ENCODE peak calls at places on chromosomes 6 and 20, in nine cellular contexts. B, Q, X, A, W, D, F, P and Y are unnamed samples.

GRCh38 chr6:113855500-113856010 is 1.6 kb upstream of the MARCKS start:
- DNase-seq in B (peak), Q (no peak), X (peak), A (peak), W (peak), D (no peak), F (peak), P (peak), Y (no peak)

GRCh38 chr6:90432408-90432775 is 135.7 kb upstream of the BACH2 start:
- DNase-seq in B (no peak), Q (no peak), X (no peak), A (no peak), W (no peak), D (no peak), F (no peak), P (no peak), Y (no peak)

GRCh38 chr20:36645998-36646397 is at the start of gene SLA2:
- DNase-seq in B (no peak), Q (no peak), X (no peak), A (no peak), W (no peak), D (no peak), F (no peak), P (no peak), Y (peak)

GRCh38 chr6:3383525-3383924 is 73.3 kb downstream of the SLC22A23 start:
- DNase-seq in B (peak), Q (peak), X (no peak), A (no peak), W (peak), D (peak), F (peak), P (peak), Y (no peak)

GRCh38 chr6:3247255-3248146 is 11.2 kb upstream of the PSMG4 start:
- DNase-seq in B (peak), Q (peak), X (peak), A (no peak), W (peak), D (no peak), F (peak), P (peak), Y (no peak)

GRCh38 chr6:27238010-27238983 is 9.2 kb upstream of the PRSS16 start:
- DNase-seq in B (peak), Q (no peak), X (peak), A (no peak), W (no peak), D (no peak), F (no peak), P (no peak), Y (no peak)

GRCh38 chr6:70763754-70764153 is 96.1 kb downstream of the SMAP1 start:
- DNase-seq in B (peak), Q (no peak), X (no peak), A (no peak), W (peak), D (no peak), F (no peak), P (no peak), Y (no peak)

GRCh38 chr6:40419881-40420705 is 167.1 kb downstream of the LRFN2 start:
- DNase-seq in B (no peak), Q (no peak), X (no peak), A (no peak), W (no peak), D (no peak), F (no peak), P (no peak), Y (peak)

GRCh38 chr6:33277663-33278391 is 904 bp downstream of the B3GALT4 start:
- DNase-seq in B (peak), Q (no peak), X (peak), A (no peak), W (peak), D (no peak), F (peak), P (peak), Y (peak)

GRCh38 chr6:33279257-33279695 is 2.4 kb downstream of the B3GALT4 start:
- DNase-seq in B (no peak), Q (no peak), X (no peak), A (no peak), W (no peak), D (no peak), F (no peak), P (no peak), Y (no peak)

GRCh38 chr6:33278810-33279209 is 1.9 kb downstream of the B3GALT4 start:
- DNase-seq in B (no peak), Q (no peak), X (no peak), A (no peak), W (no peak), D (no peak), F (no peak), P (no peak), Y (no peak)

GRCh38 chr6:33276864-33277662 is at the start of gene B3GALT4:
- DNase-seq in B (peak), Q (no peak), X (peak), A (no peak), W (peak), D (peak), F (peak), P (peak), Y (peak)

GRCh38 chr6:33278392-33278741 is 1.4 kb downstream of the B3GALT4 start:
- DNase-seq in B (peak), Q (no peak), X (no peak), A (no peak), W (no peak), D (no peak), F (no peak), P (no peak), Y (no peak)
- H2AFZ ChIP-seq in B (no peak), Q (no peak), X (no peak), A (no peak), W (no peak), D (no peak), F (no peak), P (no peak), Y (no peak)

GRCh38 chr20:63699466-63700198 is 3.2 kb downstream of the TNFRSF6B start:
- DNase-seq in B (no peak), Q (no peak), X (no peak), A (no peak), W (no peak), D (no peak), F (peak), P (no peak), Y (no peak)
- H3K4me2 ChIP-seq in B (peak), Q (no peak), X (no peak), A (no peak), W (no peak), D (peak), F (no peak), P (no peak), Y (no peak)

GRCh38 chr20:44810391-44811149 is at the start of gene RIMS4:
- DNase-seq in B (peak), Q (no peak), X (peak), A (no peak), W (no peak), D (no peak), F (no peak), P (peak), Y (no peak)
- TF ChIP-seq EZH2 in B (peak), Q (no peak), X (no peak), A (no peak), W (peak), D (no peak), F (no peak), P (no peak), Y (no peak)

GRCh38 chr6:105038259-105038658 is 81.4 kb downstream of the LIN28B start:
- DNase-seq in B (no peak), Q (no peak), X (peak), A (no peak), W (no peak), D (no peak), F (no peak), P (no peak), Y (no peak)
- H2AFZ ChIP-seq in B (no peak), Q (no peak), X (no peak), A (no peak), W (no peak), D (no peak), F (no peak), P (no peak), Y (no peak)

GRCh38 chr20:62030834-62031434 is 34.7 kb downstream of the TAF4 start:
- DNase-seq in B (no peak), Q (peak), X (no peak), A (peak), W (no peak), D (peak), F (peak), P (no peak), Y (no peak)
- H3K4me2 ChIP-seq in B (no peak), Q (peak), X (no peak), A (peak), W (no peak), D (peak), F (peak), P (no peak), Y (no peak)

DNA sequence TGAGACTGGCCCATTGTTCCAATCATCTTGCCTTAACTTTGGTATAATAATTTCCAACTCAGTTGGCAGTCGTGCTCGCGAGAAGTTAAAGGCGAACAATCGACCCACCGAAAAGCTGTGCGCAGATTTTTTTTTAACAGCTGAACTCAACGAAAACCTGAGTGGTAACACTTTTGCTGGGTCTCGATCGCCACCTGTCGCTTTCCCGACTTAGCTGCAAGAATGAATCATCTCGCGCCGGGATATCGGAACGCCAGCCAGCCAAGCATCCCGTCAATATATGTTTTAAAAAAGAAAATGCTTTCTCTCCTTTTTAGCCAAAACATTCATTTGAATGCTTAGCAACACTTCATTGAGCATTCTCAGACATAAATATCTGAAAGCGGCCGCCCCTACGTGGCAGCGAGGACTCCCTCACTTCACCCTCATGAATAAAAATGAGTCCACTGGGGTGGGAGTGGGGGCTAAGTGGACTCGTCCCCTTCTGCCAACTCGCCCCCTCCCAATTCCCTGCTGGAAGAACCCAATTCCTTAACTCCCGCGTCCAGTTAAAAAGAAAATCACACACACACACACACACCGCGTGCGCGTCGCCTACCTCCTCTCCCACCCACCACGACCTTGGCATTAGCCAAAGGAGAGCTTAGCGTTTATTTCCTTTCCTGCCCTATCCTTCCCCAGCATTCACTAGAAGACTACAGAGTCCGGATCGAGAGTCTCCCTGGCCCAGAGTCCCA is 1.5 kb downstream of the COL12A1 start:
- DNase-seq in B (peak), Q (peak), X (peak), A (peak), W (peak), D (no peak), F (peak), P (peak), Y (no peak)
- TF ChIP-seq EZH2 in B (no peak), Q (peak), X (peak), A (no peak), W (no peak), D (no peak), F (no peak), P (no peak), Y (no peak)

GRCh38 chr6:56145616-56146015 is 101.8 kb downstream of the COL21A1 start:
- DNase-seq in B (peak), Q (no peak), X (no peak), A (no peak), W (peak), D (no peak), F (no peak), P (no peak), Y (no peak)

GRCh38 chr6:56140090-56140489 is 107.3 kb downstream of the COL21A1 start:
- DNase-seq in B (no peak), Q (no peak), X (no peak), A (no peak), W (no peak), D (no peak), F (no peak), P (no peak), Y (no peak)

GRCh38 chr6:56143796-56144195 is 103.6 kb downstream of the COL21A1 start:
- DNase-seq in B (peak), Q (no peak), X (no peak), A (no peak), W (peak), D (no peak), F (no peak), P (no peak), Y (no peak)

GRCh38 chr6:56148488-56149190 is 98.7 kb downstream of the COL21A1 start:
- DNase-seq in B (no peak), Q (no peak), X (no peak), A (no peak), W (peak), D (no peak), F (no peak), P (no peak), Y (no peak)

DNA sequence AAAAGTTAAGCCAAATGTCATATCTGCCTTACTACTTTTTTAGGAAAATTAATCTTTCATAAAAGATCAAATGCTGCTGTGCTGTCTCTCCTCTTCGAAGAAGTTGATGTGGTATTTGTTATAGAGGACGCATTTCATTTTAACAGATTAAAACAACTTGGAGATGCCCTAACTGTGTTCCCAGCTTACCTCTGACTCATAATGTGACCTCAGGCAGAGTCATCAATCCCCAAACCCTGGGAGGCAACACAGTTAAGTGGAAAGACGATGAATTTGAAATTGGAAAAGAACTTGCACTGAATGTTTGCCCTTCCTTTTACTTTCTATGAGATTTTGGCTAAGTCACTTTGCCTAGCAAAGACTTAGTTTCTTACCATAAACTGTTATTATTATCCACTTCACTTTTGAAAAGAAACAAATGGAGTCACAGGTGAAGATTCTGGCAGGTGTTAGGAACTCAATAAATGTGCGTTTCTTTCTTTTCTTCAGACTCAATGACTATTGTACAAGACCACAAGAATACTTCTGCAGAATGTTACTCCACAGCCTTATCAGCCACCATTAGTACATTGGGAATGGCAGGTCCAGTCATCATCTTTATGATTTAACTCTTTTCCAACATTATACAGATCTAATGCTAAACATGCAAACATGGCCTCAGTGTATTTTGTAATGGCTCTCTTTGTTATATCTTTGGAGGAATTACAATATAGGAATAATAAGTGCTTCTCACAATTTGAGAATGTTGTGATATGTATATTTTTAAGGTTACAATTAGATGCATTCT is 102.6 kb downstream of the COL21A1 start:
- DNase-seq in B (peak), Q (no peak), X (no peak), A (no peak), W (peak), D (no peak), F (no peak), P (no peak), Y (no peak)
- H2AFZ ChIP-seq in B (peak), Q (no peak), X (no peak), A (no peak), W (no peak), D (no peak), F (no peak), P (no peak), Y (no peak)

GRCh38 chr6:151762817-151763216 is 44.7 kb upstream of the ESR1 start:
- DNase-seq in B (no peak), Q (no peak), X (no peak), A (no peak), W (no peak), D (no peak), F (no peak), P (no peak), Y (no peak)

GRCh38 chr6:151763938-151764680 is 43.4 kb upstream of the ESR1 start:
- DNase-seq in B (peak), Q (peak), X (peak), A (peak), W (peak), D (no peak), F (peak), P (peak), Y (peak)

GRCh38 chr6:151763303-151763702 is 44.2 kb upstream of the ESR1 start:
- DNase-seq in B (peak), Q (peak), X (peak), A (no peak), W (peak), D (no peak), F (no peak), P (no peak), Y (no peak)

GRCh38 chr6:151760486-151760885 is 47.0 kb upstream of the ESR1 start:
- DNase-seq in B (no peak), Q (no peak), X (no peak), A (no peak), W (no peak), D (no peak), F (no peak), P (no peak), Y (no peak)

DNA sequence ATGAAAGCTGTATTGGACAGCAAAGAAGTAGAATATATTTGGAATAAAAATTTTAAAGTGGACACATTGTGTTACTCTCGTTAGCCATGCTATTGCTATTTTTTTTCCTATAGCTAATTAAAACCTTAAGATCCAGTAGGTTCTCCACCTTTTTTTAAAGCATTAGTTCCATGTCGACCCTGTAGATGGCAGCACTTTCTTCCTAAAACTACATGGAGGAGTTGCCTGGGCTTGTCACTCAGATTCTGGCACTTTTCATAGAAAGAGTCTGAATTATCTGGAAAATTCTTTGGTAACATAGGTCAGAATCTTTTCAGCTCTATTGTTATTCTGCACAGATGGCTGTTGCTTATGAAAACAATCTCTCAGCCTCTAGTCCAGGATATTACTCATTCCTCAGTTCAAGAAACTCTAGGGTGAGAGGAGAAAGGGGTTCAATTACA is 42.0 kb upstream of the ESR1 start:
- DNase-seq in B (peak), Q (peak), X (peak), A (peak), W (peak), D (no peak), F (peak), P (peak), Y (peak)
- H3K4me2 ChIP-seq in B (peak), Q (no peak), X (no peak), A (no peak), W (no peak), D (no peak), F (no peak), P (no peak), Y (no peak)